ENCODE peak calls at places on chromosomes 5 and 9, in five cellular contexts. F is stimulated activated naive CD4-positive, alpha-beta T cell; X is SK-N-SH; P is WTC11; S is activated T-cell treated with anti-CD3 and anti-CD28 coated beads, Interleukin-2, amount 50 U/mL, for 72 hours. I is an unnamed sample.

GRCh38 chr5:82225525-82226172 is 52.5 kb downstream of the RPS23 start:
- DNase-seq in X (peak; percentile 65), S (peak; percentile 60), F (peak; percentile 39), P (peak; percentile 73), I (peak; percentile 56)

GRCh38 chr5:125874057-125874456 is 549.2 kb upstream of the GRAMD2B start:
- DNase-seq in X (no peak), P (no peak), S (no peak), F (no peak), I (no peak)

GRCh38 chr5:115685966-115686691 is 60.3 kb upstream of the TMED7 start:
- DNase-seq in F (no peak), P (no peak), S (no peak), X (peak; percentile 6), I (no peak)

GRCh38 chr9:112249277-112249676 is 74.2 kb upstream of the SUSD1 start:
- DNase-seq in F (no peak), P (no peak), X (no peak), S (no peak), I (no peak)

GRCh38 chr5:60492958-60493357 is 207.0 kb downstream of the DEPDC1B start:
- DNase-seq in S (no peak), P (no peak), X (no peak), F (no peak), I (no peak)

GRCh38 chr9:130835441-130836298 is 616 bp downstream of the ABL1 start:
- DNase-seq in F (no peak), S (peak; percentile 45), P (peak; percentile 67), X (peak; percentile 78), I (peak; percentile 38)

GRCh38 chr9:137813651-137814415 is 63.7 kb upstream of the CACNA1B start:
- DNase-seq in F (no peak), P (no peak), X (no peak), S (no peak), I (no peak)

GRCh38 chr9:129362287-129363098 is 184.4 kb upstream of the IER5L start:
- DNase-seq in P (no peak), F (no peak), X (peak; percentile 71), S (no peak), I (no peak)

GRCh38 chr9:14301582-14301981 is 12.4 kb downstream of the NFIB start:
- DNase-seq in X (no peak), F (no peak), P (no peak), S (no peak), I (no peak)

GRCh38 chr5:128877476-128877875 is 87.8 kb upstream of the SLC27A6 start:
- DNase-seq in X (no peak), P (no peak), S (no peak), F (no peak), I (no peak)

GRCh38 chr9:80793706-80794105 is 895.6 kb downstream of the TLE1 start:
- DNase-seq in X (no peak), S (no peak), F (no peak), P (no peak), I (no peak)

GRCh38 chr9:111949919-111950318 is 53.3 kb downstream of the UGCG start:
- DNase-seq in X (no peak), S (no peak), F (no peak), P (no peak), I (no peak)

GRCh38 chr5:64295100-64295499 is 129.5 kb downstream of the RNF180 start:
- DNase-seq in P (no peak), S (no peak), F (no peak), X (no peak), I (no peak)

GRCh38 chr9:32587901-32588300 is 14.9 kb upstream of the NDUFB6 start:
- DNase-seq in P (no peak), F (no peak), X (no peak), S (peak; percentile 13), I (peak; percentile 31)

GRCh38 chr5:72525816-72526215 is 18.6 kb upstream of the ZNF366 start:
- DNase-seq in X (no peak), F (no peak), P (no peak), S (no peak), I (no peak)